ENCODE peak calls at places on chromosome 2, in ten cellular contexts. M is CD8-positive, alpha-beta T cell; O is A549; C is stimulated activated CD4-positive, alpha-beta T cell treated with anti-CD3 and anti-CD28 coated beads, Interleukin-4, amount 100 ng/mL, for 1 hour; Y is T-helper 2 cell; L is RPMI7951; F is left ventricle myocardium inferior; N is upper lobe of right lung; I is foreskin keratinocyte; Q is mesenteric fat pad. W is an unnamed sample.

GRCh38 chr2:212905640-212906201 is 245.7 kb downstream of the IKZF2 start:
- DNase-seq in C (no peak), F (no peak), I (peak; percentile 98), N (no peak), Q (no peak), Y (no peak), M (no peak), L (peak; percentile 66), O (no peak), W (no peak)

GRCh38 chr2:219073413-219074129 is 12.8 kb upstream of the IHH start:
- DNase-seq in N (no peak), Q (no peak), L (peak; percentile 61), O (peak; percentile 26), M (no peak), Y (no peak), I (no peak), F (no peak), C (no peak), W (peak; percentile 20)

GRCh38 chr2:136125226-136125625 is 7.3 kb upstream of the CXCR4 start:
- DNase-seq in C (no peak), Y (no peak), Q (no peak), M (no peak), F (no peak), N (no peak), O (no peak), I (no peak), L (no peak), W (no peak)

GRCh38 chr2:119814216-119814615 is 54.5 kb downstream of the PTPN4 start:
- DNase-seq in Y (no peak), O (no peak), Q (no peak), F (no peak), N (no peak), L (no peak), M (no peak), I (no peak), C (no peak), W (no peak)

GRCh38 chr2:19855528-19856431 is 46.0 kb downstream of the TTC32 start:
- DNase-seq in N (no peak), M (no peak), L (no peak), Y (no peak), Q (peak; percentile 79), C (no peak), I (no peak), O (no peak), F (no peak), W (no peak)

GRCh38 chr2:48228345-48228684 is 301.6 kb upstream of the STON1 start:
- DNase-seq in C (no peak), F (no peak), O (no peak), I (no peak), N (no peak), L (no peak), Y (no peak), Q (no peak), M (no peak), W (no peak)

GRCh38 chr2:181953773-181954537 is 31.7 kb upstream of the PPP1R1C start:
- DNase-seq in O (peak; percentile 55), L (peak; percentile 67), Q (no peak), I (no peak), C (peak; percentile 51), F (peak; percentile 25), M (peak; percentile 61), Y (peak; percentile 13), N (peak; percentile 63), W (peak; percentile 37)

GRCh38 chr2:190718652-190719526 is 70.0 kb downstream of the NAB1 start:
- DNase-seq in O (peak; percentile 55), N (no peak), C (peak; percentile 60), F (peak; percentile 19), L (peak; percentile 98), Q (no peak), I (peak; percentile 85), M (no peak), Y (no peak), W (no peak)

W was measured in SK-N-MC.